ENCODE peak calls at places on chromosomes 12 and 14, in eight cellular contexts. Z, K, T, X, B, W, I and V are unnamed samples.

GRCh38 chr14:106848330-106849121 is 1322.1 kb downstream of the TMEM121 start:
- DNase-seq in Z (peak; percentile 69), K (peak; percentile 56), T (peak; percentile 53), X (no peak), B (no peak), W (no peak), I (no peak), V (no peak)

GRCh38 chr14:51004352-51004800 is 60.1 kb upstream of the PYGL start:
- DNase-seq in Z (peak; percentile 73), K (no peak), T (peak; percentile 38), X (no peak), B (peak; percentile 79), W (no peak), I (no peak), V (no peak)

GRCh38 chr12:48980389-48980952 is 2.3 kb downstream of the WNT1 start:
- DNase-seq in Z (peak; percentile 51), K (no peak), T (peak; percentile 53), X (peak; percentile 62), B (no peak), W (no peak), I (peak; percentile 78), V (no peak)

GRCh38 chr12:53191885-53192530 is 11.3 kb upstream of the CSAD start:
- DNase-seq in Z (no peak), K (no peak), T (no peak), X (no peak), B (no peak), W (no peak), I (no peak), V (no peak)

GRCh38 chr14:31926123-31926522 is 151.0 kb upstream of the ARHGAP5 start:
- DNase-seq in Z (peak; percentile 71), K (peak; percentile 87), T (no peak), X (peak; percentile 44), B (no peak), W (no peak), I (no peak), V (no peak)

GRCh38 chr12:41521872-41522379 is 333.8 kb downstream of the PDZRN4 start:
- DNase-seq in Z (peak; percentile 9), K (no peak), T (no peak), X (no peak), B (no peak), W (no peak), I (no peak), V (no peak)

GRCh38 chr12:105013892-105014291 is 27.8 kb downstream of the NOPCHAP1 start:
- DNase-seq in Z (no peak), K (no peak), T (no peak), X (no peak), B (no peak), W (no peak), I (no peak), V (no peak)

GRCh38 chr14:54344445-54344844 is 52.4 kb upstream of the CDKN3 start:
- DNase-seq in Z (no peak), K (no peak), T (no peak), X (no peak), B (no peak), W (no peak), I (no peak), V (no peak)

GRCh38 chr12:100427078-100427477 is 46.6 kb upstream of the NR1H4 start:
- DNase-seq in Z (peak; percentile 49), K (peak; percentile 44), T (no peak), X (no peak), B (no peak), W (no peak), I (no peak), V (no peak)

GRCh38 chr12:98868076-98868475 is 223.0 kb downstream of the APAF1 start:
- DNase-seq in Z (no peak), K (no peak), T (no peak), X (no peak), B (no peak), W (no peak), I (no peak), V (no peak)

GRCh38 chr14:86333506-86333905 is 803.6 kb downstream of the FLRT2 start:
- DNase-seq in Z (no peak), K (no peak), T (no peak), X (no peak), B (no peak), W (no peak), I (no peak), V (no peak)

GRCh38 chr14:21999400-21999799 is 325.8 kb upstream of the OR4E1 start:
- DNase-seq in Z (no peak), K (no peak), T (no peak), X (no peak), B (no peak), W (no peak), I (no peak), V (no peak)
- TF ChIP-seq EP300 in Z (no peak), K (no peak), T (no peak), X (no peak), B (no peak), W (no peak), I (no peak), V (no peak)

DNA sequence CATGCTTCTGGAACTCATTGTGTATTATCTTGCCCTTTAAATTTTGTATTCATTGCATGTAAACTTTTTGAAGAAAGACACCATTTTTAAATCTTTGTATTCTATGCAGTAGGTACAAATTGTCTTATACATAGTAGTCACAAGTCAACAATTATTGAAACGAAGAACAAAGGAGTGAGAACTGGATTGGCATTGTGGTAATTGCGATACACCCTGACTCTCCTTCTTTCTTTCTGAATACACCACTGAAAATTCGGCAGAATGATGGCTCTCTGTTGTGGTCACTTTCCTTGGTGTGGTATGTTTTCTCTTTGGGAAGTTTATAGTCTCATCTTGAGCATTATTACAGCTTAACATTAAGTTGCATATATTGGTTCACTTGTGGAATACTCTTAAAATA is 34.1 kb downstream of the SLC16A7 start:
- DNase-seq in Z (no peak), K (no peak), T (no peak), X (no peak), B (no peak), W (no peak), I (no peak), V (no peak)
- TF ChIP-seq EP300 in Z (no peak), K (no peak), T (no peak), X (no peak), B (no peak), W (no peak), I (no peak), V (no peak)

DNA sequence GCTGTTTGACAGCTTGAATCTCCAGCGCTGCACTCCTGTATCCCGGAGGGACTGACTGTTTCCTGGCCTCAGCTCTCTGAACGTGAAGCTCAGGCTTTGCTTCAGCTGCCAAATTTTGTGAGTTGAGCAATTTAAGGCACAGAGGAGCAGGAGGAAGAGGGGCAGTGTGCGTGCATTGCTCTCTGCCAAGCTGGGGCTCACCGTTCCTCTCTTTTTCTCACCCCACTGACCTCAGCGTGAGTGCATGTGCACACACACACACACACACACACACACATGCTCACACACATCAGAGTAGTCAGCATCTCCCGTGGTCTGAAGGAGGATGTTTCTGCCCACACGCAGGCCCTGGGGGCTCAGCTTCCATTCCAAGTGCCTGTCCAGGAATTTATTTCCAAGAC is 27.8 kb upstream of the BDKRB2 start:
- DNase-seq in Z (no peak), K (no peak), T (no peak), X (no peak), B (no peak), W (peak; percentile 31), I (no peak), V (no peak)
- TF ChIP-seq EP300 in Z (no peak), K (no peak), T (no peak), X (no peak), B (no peak), W (no peak), I (no peak), V (no peak)

DNA sequence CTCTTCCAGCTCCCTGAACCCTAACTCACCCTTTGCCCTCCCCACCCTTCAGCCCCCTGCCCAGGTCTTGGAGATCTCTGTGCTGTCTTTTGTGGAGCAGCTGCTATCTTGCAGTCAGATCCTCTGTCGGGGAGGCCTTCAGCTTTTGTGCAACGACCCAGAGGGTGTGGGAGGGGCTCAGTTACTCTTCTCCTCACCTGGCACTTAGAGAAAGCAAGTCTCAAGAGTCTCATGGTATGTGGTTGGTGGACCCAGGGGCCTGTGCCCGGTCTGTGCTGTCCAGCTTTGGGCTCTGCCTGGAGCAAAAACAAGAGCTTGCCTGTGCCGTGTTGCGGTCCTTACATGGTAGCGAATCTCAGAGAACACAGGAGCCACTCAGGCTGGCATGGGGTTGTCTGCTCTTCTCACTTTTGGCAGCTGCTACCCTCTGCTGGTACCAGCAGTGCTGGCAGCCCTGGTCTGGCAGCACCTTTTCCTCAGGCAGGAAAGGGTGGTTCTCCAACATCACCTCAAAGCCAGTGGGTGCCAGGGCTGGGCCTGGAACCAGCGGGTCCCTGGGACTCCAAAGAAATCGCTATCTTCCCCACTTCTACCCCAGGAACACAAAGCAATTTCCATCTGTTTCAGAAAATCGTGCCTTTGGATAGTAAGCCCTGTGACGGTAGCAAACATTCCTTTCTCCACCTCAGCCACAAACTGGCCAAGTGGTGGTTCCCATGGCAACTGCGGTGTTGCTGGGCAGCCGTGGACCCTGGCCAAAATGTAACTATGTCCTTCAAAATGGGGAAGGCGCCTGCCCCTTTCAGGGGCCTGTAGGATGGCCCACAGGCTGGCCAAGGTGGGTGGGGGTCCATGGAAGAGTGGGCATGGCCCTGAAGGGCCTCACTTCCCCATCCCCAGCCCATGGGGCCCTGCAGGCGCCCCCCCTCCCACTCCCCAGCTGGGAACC is 90.0 kb downstream of the RIN3 start:
- DNase-seq in Z (peak; percentile 46), K (no peak), T (peak; percentile 43), X (no peak), B (peak; percentile 40), W (peak; percentile 44), I (no peak), V (no peak)
- TF ChIP-seq EP300 in Z (no peak), K (no peak), T (no peak), X (no peak), B (no peak), W (no peak), I (no peak), V (no peak)

GRCh38 chr12:51926718-51927117 is 19.4 kb downstream of the ACVRL1 start:
- DNase-seq in Z (peak; percentile 71), K (peak; percentile 23), T (peak; percentile 77), X (no peak), B (peak; percentile 58), W (no peak), I (no peak), V (no peak)
- TF ChIP-seq EP300 in Z (no peak), K (no peak), T (no peak), X (no peak), B (no peak), W (no peak), I (no peak), V (no peak)